ENCODE peak calls at places on chromosomes 7 and 10, in five cellular contexts. L, M, F, S and H are unnamed samples.

GRCh38 chr10:28975891-28976471 is 298.7 kb downstream of the BAMBI start:
- DNase-seq in L (no peak), M (no peak), F (no peak), S (no peak), H (no peak)

GRCh38 chr7:142847353-142847752 is 7.5 kb upstream of the EPHB6 start:
- DNase-seq in L (no peak), M (no peak), F (no peak), S (no peak), H (no peak)

GRCh38 chr7:132618956-132619305 is 42.7 kb upstream of the PLXNA4 start:
- DNase-seq in L (no peak), M (no peak), F (no peak), S (no peak), H (no peak)

GRCh38 chr7:26372211-26372610 is 80.5 kb downstream of the SNX10 start:
- DNase-seq in L (no peak), M (no peak), F (no peak), S (no peak), H (no peak)

GRCh38 chr10:114718386-114718785 is 60.3 kb upstream of the ABLIM1 start:
- DNase-seq in L (no peak), M (no peak), F (no peak), S (no peak), H (no peak)

GRCh38 chr7:85750454-85750949 is 563.6 kb upstream of the SEMA3D start:
- DNase-seq in L (peak), M (no peak), F (peak), S (peak), H (peak)

GRCh38 chr10:102777696-102778530 is 34.2 kb downstream of the WBP1L start:
- DNase-seq in L (no peak), M (no peak), F (peak), S (no peak), H (no peak)

GRCh38 chr7:66013938-66014337 is 31.9 kb upstream of the GUSB start:
- DNase-seq in L (peak), M (peak), F (peak), S (peak), H (peak)

GRCh38 chr7:23356726-23357125 is 57.6 kb downstream of the MALSU1 start:
- DNase-seq in L (no peak), M (no peak), F (no peak), S (no peak), H (no peak)

GRCh38 chr7:80588591-80588990 is 49.9 kb upstream of the CD36 start:
- DNase-seq in L (peak), M (no peak), F (no peak), S (no peak), H (no peak)

GRCh38 chr10:132904169-132904813 is 38.1 kb downstream of the CFAP46 start:
- DNase-seq in L (peak), M (peak), F (peak), S (no peak), H (peak)

GRCh38 chr7:28408105-28408973 is 4.0 kb upstream of the CREB5 start:
- DNase-seq in L (no peak), M (peak), F (peak), S (no peak), H (peak)

GRCh38 chr10:79320785-79321493 is 26.3 kb upstream of the PPIF start:
- DNase-seq in L (peak), M (peak), F (no peak), S (no peak), H (no peak)

GRCh38 chr10:111142082-111142481 is 65.3 kb downstream of the ADRA2A start:
- DNase-seq in L (no peak), M (no peak), F (peak), S (no peak), H (no peak)
- TF ChIP-seq CTCF in L (no peak), M (no peak), F (no peak), S (no peak), H (no peak)

GRCh38 chr10:101139421-101139911 is 8.4 kb downstream of the TLX1 start:
- DNase-seq in L (no peak), M (no peak), F (peak), S (no peak), H (peak)
- TF ChIP-seq CTCF in L (no peak), M (no peak), F (peak), S (peak), H (no peak)

DNA sequence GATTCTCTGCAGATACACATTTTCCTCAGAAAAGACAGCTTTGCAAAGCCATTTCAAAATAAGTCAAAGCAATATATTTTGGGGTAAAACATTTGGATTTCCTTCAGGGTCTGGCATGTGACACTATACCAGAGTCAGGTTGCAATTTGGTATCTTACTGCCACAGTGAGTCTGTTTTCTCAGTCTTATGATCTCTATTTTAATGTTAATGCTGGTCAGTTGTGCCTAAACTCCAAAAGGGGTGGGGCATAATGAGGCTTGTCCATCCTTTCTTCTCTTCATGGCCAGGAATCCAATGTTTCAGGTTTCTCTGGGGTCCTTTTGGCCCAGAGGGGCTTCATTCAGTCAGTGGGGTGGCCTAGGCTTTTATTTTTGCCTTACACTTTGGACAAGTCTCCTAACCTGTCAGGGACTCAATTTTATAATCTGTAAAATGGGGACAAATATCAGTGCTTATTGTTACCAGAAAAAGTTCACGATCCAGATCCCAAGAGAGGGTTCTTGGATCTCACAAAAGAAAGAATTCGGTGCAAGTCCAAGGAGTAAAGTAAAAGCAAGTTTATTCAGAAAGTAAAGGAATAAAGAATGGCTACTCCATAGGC is 341.5 kb downstream of the GALNT17 start:
- DNase-seq in L (no peak), M (no peak), F (no peak), S (no peak), H (no peak)
- TF ChIP-seq CTCF in L (no peak), M (no peak), F (no peak), S (no peak), H (no peak)

GRCh38 chr10:109018892-109019507 is 904.3 kb downstream of the XPNPEP1 start:
- DNase-seq in L (no peak), M (no peak), F (no peak), S (no peak), H (no peak)
- TF ChIP-seq CTCF in L (no peak), M (no peak), F (no peak), S (no peak), H (no peak)